ENCODE peak calls at places on chromosomes 7 and 10, in nine cellular contexts. J is AG04450, Y is AG04449, L is tibial artery, E is astrocyte, T is fibroblast of lung, R is psoas muscle, N is dorsolateral prefrontal cortex, A is cardiac fibroblast. C is an unnamed sample.
A peak's percentile ranks its signal among the peaks of the same experiment; 100 is the strongest.

GRCh38 chr7:77727936-77728701 is 31.9 kb downstream of the RSBN1L start:
- DNase-seq in Y (no peak), A (peak; percentile 44), J (no peak), L (no peak), E (peak; percentile 22), T (peak; percentile 34), R (no peak), N (peak; percentile 30), C (no peak)

GRCh38 chr10:118978316-118978997 is 51.1 kb upstream of the NANOS1 start:
- DNase-seq in Y (no peak), J (no peak), R (no peak), L (no peak), A (no peak), E (no peak), T (no peak), N (no peak), C (no peak)

GRCh38 chr7:94053532-94053931 is 49.4 kb upstream of the BET1 start:
- DNase-seq in T (no peak), A (no peak), Y (no peak), J (no peak), L (no peak), N (no peak), R (no peak), E (no peak), C (no peak)

GRCh38 chr10:95287281-95287680 is 3.5 kb downstream of the PDLIM1 start:
- DNase-seq in A (peak; percentile 85), J (no peak), L (no peak), T (no peak), R (no peak), E (no peak), N (no peak), Y (no peak), C (no peak)

GRCh38 chr7:116980354-116980753 is 27.1 kb downstream of the ST7 start:
- DNase-seq in A (no peak), R (no peak), N (no peak), J (no peak), Y (no peak), L (no peak), E (no peak), T (no peak), C (no peak)

GRCh38 chr7:100369105-100369504 is 4.2 kb upstream of the PILRA start:
- DNase-seq in L (peak; percentile 71), J (no peak), E (no peak), Y (no peak), R (peak; percentile 74), N (no peak), A (no peak), T (no peak), C (no peak)

GRCh38 chr7:134514663-134515062 is 12.7 kb upstream of the AKR1B10 start:
- DNase-seq in A (peak; percentile 93), Y (peak; percentile 31), T (peak; percentile 65), R (no peak), J (peak; percentile 57), L (no peak), N (peak; percentile 11), E (peak; percentile 47), C (no peak)

GRCh38 chr7:28151965-28152364 is 28.6 kb downstream of the JAZF1 start:
- DNase-seq in T (peak; percentile 78), E (peak; percentile 74), J (peak; percentile 20), N (no peak), A (peak; percentile 85), L (no peak), R (no peak), Y (peak; percentile 69), C (no peak)

GRCh38 chr10:126350216-126350992 is 37.9 kb downstream of the ADAM12 start:
- DNase-seq in E (peak; percentile 99), Y (peak; percentile 87), T (peak; percentile 99), J (peak; percentile 37), R (no peak), L (no peak), A (peak; percentile 92), N (no peak), C (peak; percentile 57)

GRCh38 chr7:86667732-86668131 is 24.0 kb downstream of the GRM3 start:
- DNase-seq in T (no peak), L (no peak), J (no peak), R (no peak), N (no peak), E (no peak), Y (no peak), A (no peak), C (no peak)
- TF ChIP-seq CTCF in T (no peak), L (no peak), J (no peak), R (no peak), N (no peak), E (no peak), Y (no peak), A (no peak), C (no peak)

GRCh38 chr7:120991133-120991532 is 2.6 kb downstream of the CPED1 start:
- DNase-seq in E (no peak), J (no peak), L (no peak), R (no peak), A (no peak), T (no peak), N (no peak), Y (no peak), C (no peak)

GRCh38 chr7:120991570-120991969 is 3.1 kb downstream of the CPED1 start:
- DNase-seq in L (no peak), T (peak; percentile 84), N (no peak), E (peak; percentile 79), A (peak; percentile 86), R (no peak), Y (no peak), J (no peak), C (no peak)

GRCh38 chr7:120993575-120994191 is 5.2 kb downstream of the CPED1 start:
- DNase-seq in A (peak; percentile 78), E (peak; percentile 44), R (no peak), J (no peak), T (peak; percentile 63), Y (no peak), L (no peak), N (no peak), C (no peak)

GRCh38 chr7:120993011-120993574 is 4.6 kb downstream of the CPED1 start:
- DNase-seq in A (no peak), L (no peak), E (no peak), T (no peak), R (no peak), Y (no peak), J (no peak), N (no peak), C (no peak)

GRCh38 chr7:120992272-120993010 is 3.9 kb downstream of the CPED1 start:
- DNase-seq in Y (no peak), L (no peak), A (no peak), T (no peak), J (no peak), N (no peak), R (no peak), E (no peak), C (no peak)
- H3K4me3 ChIP-seq in Y (no peak overlapping the region), L (peak overlapping the region; percentile 63), A (no peak overlapping the region), T (peak overlapping the region; percentile 94), J (peak overlapping the region; percentile 76), N (no peak overlapping the region), R (peak overlapping the region; percentile 75), E (no peak overlapping the region), C (no peak overlapping the region)

DNA sequence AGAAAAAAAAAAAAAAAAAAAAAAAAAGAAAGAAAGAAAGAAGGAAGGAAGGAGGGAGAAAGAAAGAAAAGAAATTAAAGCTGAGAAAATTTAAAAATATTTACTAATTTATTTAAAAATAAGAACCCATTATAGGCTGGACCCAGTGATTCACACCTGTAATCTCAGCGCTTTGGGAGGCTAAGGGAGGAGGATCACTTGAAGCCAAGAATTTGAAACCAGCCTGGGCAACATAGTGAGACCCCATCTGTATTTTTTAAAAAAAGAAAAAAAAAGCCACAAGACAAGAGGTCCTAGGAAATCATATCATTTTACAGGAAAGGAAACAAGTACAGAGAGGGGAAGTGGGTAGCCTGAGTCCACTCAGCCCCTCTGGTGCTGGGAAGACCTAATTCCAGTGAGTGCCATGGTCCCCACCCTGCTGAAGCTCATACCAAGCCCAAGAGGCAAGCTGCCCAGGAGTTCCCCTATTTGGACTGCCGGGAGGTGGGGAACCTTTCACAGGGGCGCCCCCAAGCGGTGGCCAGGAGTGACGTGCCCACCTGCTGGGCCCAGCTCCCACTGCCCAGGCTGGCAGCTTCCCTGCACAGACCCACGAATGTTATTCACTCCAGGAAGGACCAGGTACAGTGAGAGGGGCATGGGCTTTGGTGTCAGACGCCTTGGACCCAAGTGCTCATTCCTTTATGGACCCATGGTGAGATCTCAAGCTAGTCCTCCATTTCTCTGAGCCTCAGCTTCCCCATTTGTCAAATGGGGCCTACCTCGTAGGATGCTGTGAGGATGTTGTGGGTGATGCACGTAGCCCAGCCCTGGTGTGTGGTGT is 133.6 kb downstream of the ZMIZ1 start:
- DNase-seq in A (peak; percentile 33), L (no peak), E (no peak), R (no peak), J (no peak), Y (no peak), N (no peak), T (no peak), C (no peak)
- TF ChIP-seq CTCF in A (peak; percentile 57), L (peak; percentile 22), E (peak; percentile 40), R (peak; percentile 27), J (peak; percentile 58), Y (peak; percentile 72), N (peak; percentile 36), T (peak; percentile 45), C (peak; percentile 56)

GRCh38 chr7:1227814-1228534 is 4.7 kb upstream of the UNCX start:
- DNase-seq in E (no peak), R (no peak), Y (no peak), T (no peak), L (no peak), A (no peak), J (no peak), N (peak; percentile 18), C (no peak)

GRCh38 chr7:1225462-1226154 is 7.1 kb upstream of the UNCX start:
- DNase-seq in N (peak; percentile 70), A (peak; percentile 32), L (no peak), J (no peak), R (no peak), E (no peak), Y (no peak), T (no peak), C (no peak)

GRCh38 chr7:1224093-1224702 is 8.5 kb upstream of the UNCX start:
- DNase-seq in N (peak; percentile 71), T (no peak), J (no peak), L (no peak), R (no peak), Y (no peak), A (no peak), E (no peak), C (no peak)

GRCh38 chr7:1227071-1227804 is 5.4 kb upstream of the UNCX start:
- DNase-seq in Y (no peak), R (no peak), E (no peak), J (no peak), N (peak; percentile 40), T (no peak), A (no peak), L (no peak), C (no peak)

DNA sequence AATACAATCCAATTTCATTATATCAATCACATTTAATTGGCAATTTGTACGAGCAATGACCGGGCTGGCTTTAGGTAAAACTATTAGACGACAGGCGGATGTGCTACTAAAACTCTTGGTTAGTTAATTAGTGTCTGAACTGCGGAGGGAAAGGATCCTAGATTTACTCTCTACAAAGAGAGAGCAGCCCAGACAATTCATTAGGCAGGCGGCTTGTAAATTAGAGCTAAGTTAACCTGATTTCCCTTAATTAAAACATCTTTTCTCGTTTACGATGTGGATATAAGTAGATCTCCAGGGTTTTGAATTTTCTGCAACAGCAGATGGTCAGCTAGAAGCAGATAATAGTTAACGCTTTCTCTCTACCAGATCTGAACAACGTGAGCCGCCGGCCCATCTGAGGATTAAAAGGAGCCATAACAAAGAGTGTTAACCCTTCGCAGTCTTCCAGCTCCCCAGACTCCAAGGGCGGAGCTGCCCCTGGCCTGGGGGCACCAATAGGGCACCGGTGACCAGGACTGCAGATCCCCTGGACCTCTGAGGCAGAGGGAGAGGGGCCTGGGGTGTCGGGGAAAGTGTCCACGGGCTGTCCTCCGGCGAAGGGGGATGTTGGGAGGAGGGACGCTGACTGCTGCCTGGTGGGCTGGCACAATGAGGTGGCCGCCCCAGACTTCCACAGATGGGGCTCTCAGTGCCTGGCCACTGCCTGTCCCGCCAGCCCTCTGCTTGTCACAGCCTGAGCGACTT is 6.3 kb upstream of the UNCX start:
- DNase-seq in J (no peak), T (no peak), N (peak; percentile 14), R (no peak), L (no peak), Y (no peak), A (no peak), E (no peak), C (no peak)
- H3K4me3 ChIP-seq in J (no peak overlapping the region), T (no peak overlapping the region), N (no peak overlapping the region), R (no peak overlapping the region), L (no peak overlapping the region), Y (no peak overlapping the region), A (no peak overlapping the region), E (no peak overlapping the region), C (no peak overlapping the region)

C was measured in keratinocyte.